ENCODE peak calls at places on chromosomes 12 and 14, in four cellular contexts. S is A549, K is transverse colon, D is PC-9. N is an unnamed sample.

GRCh38 chr14:103125098-103126070 is 2.1 kb downstream of the TNFAIP2 start:
- DNase-seq in S (no peak), K (no peak), D (no peak), N (no peak)

GRCh38 chr14:73462078-73462715 is 3.9 kb upstream of the NUMB start:
- DNase-seq in S (peak; percentile 89), K (peak; percentile 88), D (no peak), N (no peak)

GRCh38 chr12:122081108-122081696 is 2.6 kb downstream of the MLXIP start:
- DNase-seq in S (no peak), K (no peak), D (peak; percentile 77), N (peak; percentile 55)

GRCh38 chr12:27143676-27144075 is 61.3 kb upstream of the C12orf71 start:
- DNase-seq in S (no peak), K (no peak), D (no peak), N (no peak)

GRCh38 chr12:64995831-64996230 is 125.3 kb downstream of the WIF1 start:
- DNase-seq in S (no peak), K (no peak), D (peak; percentile 43), N (no peak)

GRCh38 chr12:3542911-3543310 is 51.9 kb downstream of the PRMT8 start:
- DNase-seq in S (no peak), K (no peak), D (peak; percentile 54), N (no peak)

GRCh38 chr14:62943202-62943601 is 102.1 kb downstream of the KCNH5 start:
- DNase-seq in S (no peak), K (no peak), D (no peak), N (no peak)

GRCh38 chr12:106455100-106455499 is 97.6 kb downstream of the POLR3B start:
- DNase-seq in S (no peak), K (no peak), D (no peak), N (no peak)

GRCh38 chr12:30268036-30268435 is 427.6 kb downstream of the IPO8 start:
- DNase-seq in S (no peak), K (no peak), D (no peak), N (no peak)

GRCh38 chr12:57549909-57550627 is at the start of gene KIF5A:
- DNase-seq in S (no peak), K (peak; percentile 49), D (no peak), N (no peak)

GRCh38 chr14:101196051-101196450 is 292.5 kb upstream of the RTL1 start:
- DNase-seq in S (no peak), K (no peak), D (no peak), N (peak; percentile 9)

GRCh38 chr12:91109148-91109564 is 2.1 kb downstream of the LUM start:
- DNase-seq in S (peak; percentile 62), K (peak; percentile 70), D (no peak), N (peak; percentile 84)

DNA sequence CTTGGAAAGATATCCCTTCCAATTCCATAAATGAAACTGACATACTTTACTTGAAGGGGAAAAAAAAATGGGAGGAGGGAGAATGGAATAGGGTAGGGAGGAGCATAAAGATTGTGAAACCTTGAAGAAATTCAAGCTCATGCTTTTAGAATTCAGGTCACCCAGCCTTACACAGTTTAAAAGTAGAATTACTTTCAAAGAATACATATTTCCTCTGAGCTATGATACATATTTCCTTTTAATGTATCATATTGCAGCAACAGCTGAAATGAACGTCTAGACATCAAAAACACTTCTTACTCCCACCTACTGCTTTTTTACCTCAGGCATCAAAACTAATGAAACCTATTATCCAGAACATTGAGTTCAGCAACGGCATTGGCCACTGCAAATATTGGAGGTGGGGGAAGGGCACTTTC is 156.0 kb downstream of the MED13L start:
- DNase-seq in S (no peak), K (no peak), D (no peak), N (no peak)
- H3K4me3 ChIP-seq in S (no peak overlapping the region), K (no peak overlapping the region), D (no peak overlapping the region), N (no peak overlapping the region)

GRCh38 chr14:68950111-68950510 is 29.0 kb downstream of the ACTN1 start:
- DNase-seq in S (peak; percentile 67), K (no peak), D (no peak), N (no peak)

GRCh38 chr14:68951800-68952540 is 27.1 kb downstream of the ACTN1 start:
- DNase-seq in S (no peak), K (no peak), D (no peak), N (no peak)

GRCh38 chr14:68951051-68951797 is 27.9 kb downstream of the ACTN1 start:
- DNase-seq in S (peak; percentile 95), K (peak; percentile 86), D (peak; percentile 97), N (peak; percentile 47)

GRCh38 chr14:68955164-68955921 is 23.8 kb downstream of the ACTN1 start:
- DNase-seq in S (no peak), K (no peak), D (no peak), N (no peak)

DNA sequence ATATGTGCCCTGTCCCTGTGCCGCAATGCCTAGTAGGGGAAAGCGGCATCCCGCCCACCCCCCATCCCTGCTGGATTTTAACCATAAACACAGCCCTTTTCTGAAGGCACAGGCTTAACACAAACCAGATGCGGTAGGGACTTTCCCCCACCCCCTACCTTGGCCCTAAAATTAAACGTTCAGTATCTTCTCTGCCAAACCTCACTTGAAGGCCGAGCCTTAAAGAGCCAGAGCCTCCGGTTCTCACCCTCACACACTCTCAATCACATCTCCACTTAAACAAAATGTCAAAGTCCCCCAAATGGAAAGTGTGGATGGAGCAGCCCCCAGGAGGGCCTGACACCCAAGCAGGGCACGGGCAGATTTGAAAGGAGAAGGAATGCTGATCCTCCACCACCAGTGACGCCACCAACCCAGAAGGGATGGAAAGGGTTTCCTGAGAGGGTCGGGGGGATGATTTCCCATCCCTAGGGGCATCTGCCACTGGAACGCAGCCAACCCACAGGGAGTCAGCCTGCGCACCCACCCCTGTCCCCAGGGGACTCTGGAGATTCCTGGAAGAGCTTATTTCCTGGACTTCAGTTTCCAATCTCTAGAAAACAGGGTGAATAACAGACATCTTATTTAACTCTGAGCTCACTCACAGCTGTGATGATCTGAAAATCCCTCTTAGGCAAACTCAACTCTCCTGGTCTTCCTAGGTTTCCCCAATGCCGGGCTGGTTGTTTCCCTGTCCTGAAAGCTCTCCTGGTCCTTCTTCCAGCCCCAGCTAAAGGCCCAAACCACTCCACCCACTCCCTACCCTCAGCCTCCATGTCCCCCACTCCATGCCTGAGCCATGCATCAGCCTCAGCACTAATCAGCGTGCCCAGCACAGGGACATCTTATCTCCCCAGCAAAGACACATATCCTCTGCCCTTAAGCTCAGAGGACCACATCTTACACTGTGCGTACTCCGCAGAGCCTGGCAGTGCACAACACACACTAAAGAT is 26.3 kb downstream of the ACTN1 start:
- DNase-seq in S (no peak), K (no peak), D (no peak), N (no peak)
- H3K4me1 ChIP-seq in S (peaks cover 100% of the 10 kb centered on the region), K (peaks cover 76% of the 10 kb centered on the region), D (peaks cover 53% of the 10 kb centered on the region), N (peaks cover 8% of the 10 kb centered on the region)

GRCh38 chr12:69329669-69330428 is 18.3 kb upstream of the LYZ start:
- DNase-seq in S (peak; percentile 17), K (no peak), D (no peak), N (no peak)

GRCh38 chr12:69332815-69333358 is 15.3 kb upstream of the LYZ start:
- DNase-seq in S (peak; percentile 38), K (no peak), D (no peak), N (no peak)

GRCh38 chr12:69331482-69331845 is 16.7 kb upstream of the LYZ start:
- DNase-seq in S (no peak), K (peak; percentile 14), D (no peak), N (no peak)

GRCh38 chr12:69331846-69332684 is 16.1 kb upstream of the LYZ start:
- DNase-seq in S (peak; percentile 14), K (no peak), D (no peak), N (no peak)

DNA sequence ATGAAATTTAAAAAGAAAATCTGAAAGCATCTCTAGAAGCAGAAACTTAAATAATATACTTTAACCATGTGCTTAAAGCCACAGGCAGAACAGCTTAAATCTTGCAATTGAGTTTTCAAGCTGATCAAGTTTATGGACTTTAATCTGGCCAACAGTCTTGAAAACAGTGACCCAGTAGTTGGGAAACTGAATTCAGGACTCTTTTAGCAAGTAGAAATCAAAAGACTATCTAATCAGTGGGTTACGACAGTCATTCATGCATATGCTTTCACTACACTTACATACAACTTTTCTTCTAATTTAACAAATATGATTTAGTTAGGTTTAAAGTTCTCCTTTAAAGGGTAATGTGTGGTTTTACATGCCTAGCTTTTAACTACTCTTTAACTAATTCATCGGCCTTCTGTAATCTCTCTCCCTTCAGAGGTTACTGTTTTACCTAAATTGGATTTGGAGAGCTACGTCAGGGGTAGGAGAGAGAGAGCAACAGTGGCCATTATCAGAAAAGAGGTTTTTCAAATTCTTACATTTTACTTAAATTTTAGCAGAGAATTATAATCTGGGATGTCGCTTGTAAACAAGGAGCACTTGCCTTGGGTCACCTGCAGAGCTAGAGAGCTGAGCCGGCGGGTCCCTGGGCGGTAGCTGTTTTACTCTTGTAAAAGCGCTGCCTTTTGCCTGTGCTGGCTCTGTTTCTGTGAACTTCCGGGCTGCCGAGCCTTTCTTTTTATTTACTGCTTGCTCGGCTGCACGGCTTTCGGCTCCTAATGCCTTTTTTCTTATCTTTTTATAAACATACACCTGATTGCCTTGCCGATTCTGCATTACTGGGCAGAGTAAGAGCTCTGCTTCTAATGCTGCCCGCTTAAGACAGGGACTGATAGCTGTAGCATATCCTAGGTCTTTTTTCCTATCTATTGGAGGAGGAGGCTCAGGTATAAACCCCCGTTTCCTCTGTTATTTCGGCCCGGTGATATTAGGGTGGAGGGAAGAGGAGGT is 17.4 kb upstream of the LYZ start:
- DNase-seq in S (no peak), K (peak; percentile 74), D (no peak), N (peak; percentile 78)
- H3K4me3 ChIP-seq in S (no peak overlapping the region), K (peak overlapping the region; percentile 22), D (no peak overlapping the region), N (peak overlapping the region; percentile 37)

GRCh38 chr12:111445311-111446043 is 39.8 kb downstream of the SH2B3 start:
- DNase-seq in S (no peak), K (no peak), D (no peak), N (no peak)
- H3K4me1 ChIP-seq in S (no peaks in the 10 kb centered on the region), K (peaks cover 57% of the 10 kb centered on the region), D (no peaks in the 10 kb centered on the region), N (no peaks in the 10 kb centered on the region)

GRCh38 chr14:24171422-24172260 is at the start of gene REC8:
- DNase-seq in S (no peak), K (peak; percentile 74), D (no peak), N (peak; percentile 90)

GRCh38 chr14:24167527-24168114 is 4.3 kb upstream of the REC8 start:
- DNase-seq in S (no peak), K (no peak), D (no peak), N (no peak)

GRCh38 chr14:24176599-24176998 is 4.7 kb downstream of the REC8 start:
- DNase-seq in S (no peak), K (no peak), D (no peak), N (no peak)

GRCh38 chr14:24172871-24173281 is 996 bp downstream of the REC8 start:
- DNase-seq in S (no peak), K (no peak), D (no peak), N (no peak)

DNA sequence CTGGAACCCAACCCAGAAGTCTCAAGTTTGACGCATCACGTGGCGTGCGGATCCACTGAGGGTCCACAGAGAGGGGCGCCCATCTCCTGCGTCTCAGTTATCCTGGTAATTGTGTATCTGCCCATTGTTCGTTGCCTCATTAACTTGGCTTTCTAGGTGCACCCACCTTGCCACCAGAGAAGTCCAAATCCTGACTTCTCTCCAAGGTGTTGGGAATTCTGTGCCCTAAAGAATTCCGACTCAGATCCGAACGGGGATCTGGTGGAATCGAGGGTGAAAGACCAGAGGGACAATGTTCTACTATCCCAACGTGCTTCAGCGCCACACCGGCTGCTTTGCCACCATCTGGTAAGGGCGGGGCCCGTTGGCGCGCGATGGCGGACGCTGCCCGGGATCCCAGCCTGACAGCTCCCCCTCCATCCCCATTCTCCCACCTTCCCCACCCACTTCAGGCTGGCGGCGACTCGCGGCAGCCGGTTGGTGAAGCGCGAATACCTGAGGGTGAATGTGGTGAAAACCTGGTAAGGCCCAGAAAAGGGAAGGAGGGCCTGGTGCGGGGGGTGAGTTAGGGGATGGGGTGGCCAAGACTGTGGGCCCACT is 481 bp downstream of the REC8 start:
- DNase-seq in S (no peak), K (no peak), D (no peak), N (no peak)
- H3K4me3 ChIP-seq in S (no peak overlapping the region), K (no peak overlapping the region), D (no peak overlapping the region), N (peak overlapping the region; percentile 58)

GRCh38 chr12:46470975-46471374 is 98.4 kb upstream of the SLC38A2 start:
- DNase-seq in S (no peak), K (no peak), D (no peak), N (no peak)
- H3K4me1 ChIP-seq in S (peaks cover 58% of the 10 kb centered on the region), K (peaks cover 20% of the 10 kb centered on the region), D (peaks cover 66% of the 10 kb centered on the region), N (no peaks in the 10 kb centered on the region)

N was measured in Peyer's patch.